ENCODE peak calls at places on chromosomes 3 and 15, in six cellular contexts. D is right atrium auricular region, L is T-helper 1 cell, U is B cell, S is NCI-H510A treated with DMSO at 0.1 percent for 48 hours, A is GM19239. T is an unnamed sample.

GRCh38 chr15:77527164-77527778 is 105.4 kb downstream of the LINGO1 start:
- DNase-seq in L (no peak), A (no peak), S (peak; percentile 36), D (no peak), U (no peak), T (no peak)

GRCh38 chr3:194773666-194774455 is 88.2 kb downstream of the FAM43A start:
- DNase-seq in L (no peak), S (peak; percentile 56), D (peak; percentile 50), U (no peak), A (no peak), T (peak; percentile 69)

GRCh38 chr15:50944692-50945091 is 36.2 kb downstream of the AP4E1 start:
- DNase-seq in L (no peak), A (no peak), S (no peak), U (no peak), D (no peak), T (no peak)

GRCh38 chr3:42728668-42729364 is 26.2 kb upstream of the HHATL start:
- DNase-seq in L (no peak), U (no peak), D (peak; percentile 38), A (no peak), S (no peak), T (no peak)

GRCh38 chr3:129506272-129506742 is 22.1 kb upstream of the RHO start:
- DNase-seq in D (no peak), S (peak; percentile 75), L (no peak), A (no peak), U (no peak), T (no peak)

GRCh38 chr3:126245811-126246727 is 65.7 kb upstream of the ALDH1L1 start:
- DNase-seq in U (no peak), D (no peak), A (no peak), S (peak; percentile 29), L (no peak), T (no peak)

GRCh38 chr3:186381424-186382216 is 19.6 kb upstream of the DGKG start:
- DNase-seq in S (peak; percentile 40), L (no peak), A (no peak), D (no peak), U (no peak), T (no peak)

GRCh38 chr3:157572559-157573270 is 69.5 kb upstream of the VEPH1 start:
- DNase-seq in S (peak; percentile 11), D (no peak), A (peak; percentile 13), U (peak; percentile 29), L (no peak), T (no peak)

GRCh38 chr3:64902117-64902516 is 214.3 kb upstream of the ADAMTS9 start:
- DNase-seq in S (no peak), D (no peak), L (no peak), U (no peak), A (no peak), T (no peak)

GRCh38 chr15:88608607-88609181 is 12.4 kb upstream of the AEN start:
- DNase-seq in L (no peak), D (no peak), A (no peak), S (no peak), U (no peak), T (no peak)

GRCh38 chr3:194265505-194265892 is 85.6 kb downstream of the CPN2 start:
- DNase-seq in D (peak; percentile 95), S (peak; percentile 67), U (no peak), L (no peak), A (no peak), T (peak; percentile 62)

GRCh38 chr15:33649217-33649933 is 318.9 kb upstream of the CHRM5 start:
- DNase-seq in A (no peak), S (no peak), U (no peak), L (no peak), D (no peak), T (no peak)

GRCh38 chr3:87268646-87269211 is 7.7 kb downstream of the POU1F1 start:
- DNase-seq in S (no peak), U (no peak), D (no peak), L (no peak), A (no peak), T (no peak)

GRCh38 chr3:76723366-76723765 is 316.5 kb upstream of the ROBO2 start:
- DNase-seq in S (no peak), L (no peak), A (no peak), U (no peak), D (no peak), T (no peak)

GRCh38 chr15:75904241-75904631 is 558 bp downstream of the FBXO22 start:
- DNase-seq in L (no peak), U (no peak), S (peak; percentile 3), D (no peak), A (no peak), T (no peak)

GRCh38 chr3:109136533-109136932 is at the start of gene C3orf85:
- DNase-seq in A (no peak), U (no peak), S (no peak), L (no peak), D (no peak), T (no peak)

GRCh38 chr15:71301958-71302621 is 186.8 kb downstream of the THSD4 start:
- DNase-seq in L (no peak), A (no peak), U (no peak), D (no peak), S (no peak), T (no peak)

GRCh38 chr3:127043041-127043641 is 60.2 kb downstream of the PLXNA1 start:
- DNase-seq in S (no peak), U (no peak), L (no peak), A (no peak), D (no peak), T (no peak)

GRCh38 chr3:169090559-169090958 is 573.0 kb downstream of the MECOM start:
- DNase-seq in L (no peak), U (no peak), D (no peak), S (no peak), A (no peak), T (no peak)

GRCh38 chr15:100340721-100341661 is 784 bp downstream of the ADAMTS17 start:
- DNase-seq in A (no peak), L (no peak), S (no peak), D (no peak), U (peak; percentile 32), T (no peak)

GRCh38 chr3:38640661-38641441 is 8.6 kb downstream of the SCN5A start:
- DNase-seq in U (no peak), S (no peak), A (no peak), D (no peak), L (no peak), T (no peak)

GRCh38 chr15:78212546-78213424 is 21.6 kb downstream of the ACSBG1 start:
- DNase-seq in D (peak; percentile 77), A (no peak), S (no peak), L (no peak), U (no peak), T (peak; percentile 54)

GRCh38 chr3:37163262-37164020 is 10.9 kb downstream of the LRRFIP2 start:
- DNase-seq in D (no peak), L (no peak), U (no peak), A (no peak), S (no peak), T (peak; percentile 94)